ENCODE peak calls at places on chromosomes 3 and 15, in eight cellular contexts. W is T follicular helper cell; A is ovary; Z is Calu3; U is activated CD8-positive, alpha-beta T cell treated with anti-CD3 and anti-CD28 coated beads, Interleukin-2, amount 10 ng/mL, durations not matched to agents 7 days and 5 days; T is GM23338; Q is endothelial cell of umbilical vein; V is frontal cortex. D is an unnamed sample.

GRCh38 chr3:11583638-11584046 is 60.1 kb downstream of the VGLL4 start:
- DNase-seq in T (no peak), Q (no peak), V (no peak), A (no peak), U (no peak), W (no peak), Z (no peak), D (no peak)

GRCh38 chr3:83498617-83499016 is 1460.2 kb upstream of the CADM2 start:
- DNase-seq in Z (no peak), Q (no peak), W (no peak), U (no peak), V (no peak), T (no peak), A (no peak), D (no peak)

GRCh38 chr3:135084404-135084803 is 289.3 kb downstream of the EPHB1 start:
- DNase-seq in V (no peak), Z (peak), Q (no peak), U (no peak), A (no peak), T (no peak), W (no peak), D (no peak)

GRCh38 chr3:130773371-130773770 is 26.7 kb upstream of the PIK3R4 start:
- DNase-seq in W (no peak), Q (no peak), A (no peak), V (no peak), U (no peak), T (no peak), Z (no peak), D (no peak)

GRCh38 chr3:52181543-52181942 is 16.4 kb upstream of the ALAS1 start:
- DNase-seq in Q (no peak), Z (no peak), V (no peak), A (no peak), T (no peak), W (no peak), U (no peak), D (no peak)

GRCh38 chr3:114417682-114418081 is 123.9 kb downstream of the TIGIT start:
- DNase-seq in Q (no peak), T (no peak), A (no peak), W (no peak), V (no peak), Z (no peak), U (no peak), D (no peak)

GRCh38 chr3:155312781-155313180 is 19.3 kb upstream of the STRIT1 start:
- DNase-seq in A (no peak), Q (peak), V (no peak), Z (no peak), W (no peak), T (no peak), U (no peak), D (no peak)

GRCh38 chr3:172084871-172085556 is 45.6 kb downstream of the FNDC3B start:
- DNase-seq in Z (no peak), W (no peak), U (no peak), V (no peak), T (no peak), Q (no peak), A (no peak), D (no peak)

GRCh38 chr15:67840747-67841634 is 1.1 kb upstream of the RNU6-1 start:
- DNase-seq in T (no peak), A (peak), W (no peak), Z (no peak), Q (peak), U (peak), V (peak), D (no peak)

GRCh38 chr3:195895900-195896360 is 12.4 kb downstream of the TNK2 start:
- DNase-seq in W (peak), Z (peak), U (peak), A (peak), Q (peak), V (peak), T (peak), D (no peak)

GRCh38 chr3:54358327-54358726 is 236.0 kb downstream of the CACNA2D3 start:
- DNase-seq in V (no peak), Q (no peak), U (no peak), T (no peak), Z (no peak), W (no peak), A (peak), D (no peak)

GRCh38 chr3:133745981-133746721 is at the start of gene TF:
- DNase-seq in A (no peak), V (peak), U (no peak), T (peak), W (no peak), Z (peak), Q (no peak), D (no peak)

GRCh38 chr15:78739996-78740903 is 71.0 kb downstream of the ADAMTS7 start:
- DNase-seq in V (no peak), Z (peak), U (peak), W (peak), A (no peak), T (peak), Q (peak), D (peak)

GRCh38 chr3:29185706-29186105 is 95.2 kb upstream of the RBMS3 start:
- DNase-seq in V (no peak), Z (no peak), W (no peak), Q (no peak), T (no peak), A (no peak), U (no peak), D (no peak)

GRCh38 chr15:101025116-101025885 is 106.1 kb downstream of the LRRK1 start:
- DNase-seq in Z (no peak), V (no peak), U (no peak), T (no peak), A (no peak), Q (no peak), W (no peak), D (no peak)

GRCh38 chr15:66148187-66148586 is 105.4 kb downstream of the MEGF11 start:
- DNase-seq in Q (no peak), W (no peak), U (no peak), Z (no peak), V (no peak), A (no peak), T (no peak), D (no peak)

GRCh38 chr15:59543721-59544547 is 67.6 kb upstream of the GCNT3 start:
- DNase-seq in Z (no peak), W (no peak), V (no peak), A (no peak), Q (no peak), U (no peak), T (no peak), D (no peak)

GRCh38 chr3:53023072-53023823 is 22.6 kb downstream of the SFMBT1 start:
- DNase-seq in Z (no peak), T (peak), Q (peak), A (no peak), U (no peak), V (no peak), W (no peak), D (no peak)

GRCh38 chr3:119974666-119975065 is 119.6 kb downstream of the GSK3B start:
- DNase-seq in U (no peak), Q (no peak), A (no peak), Z (no peak), V (no peak), T (no peak), W (no peak), D (no peak)

GRCh38 chr15:91939432-91939831 is 85.9 kb downstream of the SLCO3A1 start:
- DNase-seq in T (no peak), W (no peak), Z (no peak), A (no peak), Q (no peak), V (no peak), U (no peak), D (no peak)

D was measured in dermis microvascular lymphatic vessel endothelial cell.